ENCODE peak calls at places on chromosome 18, in six cellular contexts. One of them, this sample, is unnamed.

GRCh38 chr18:13185675-13186198 is 32.8 kb upstream of the LDLRAD4 start:
- DNase-seq in activated CD4-positive, alpha-beta T cell treated with anti-CD3 and anti-CD28 coated beads, Interleukin-2, amount 10 ng/mL, durations not matched to agents 7 days and 5 days: no peak
- DNase-seq in SJSA1: no peak
- DNase-seq in sigmoid colon: no peak
- DNase-seq in HEK293T: no peak
- DNase-seq in posterior cingulate gyrus: no peak
- DNase-seq in this sample: no peak

GRCh38 chr18:49819071-49819662 is 5.8 kb upstream of the ACAA2 start:
- DNase-seq in activated CD4-positive, alpha-beta T cell treated with anti-CD3 and anti-CD28 coated beads, Interleukin-2, amount 10 ng/mL, durations not matched to agents 7 days and 5 days: no peak
- DNase-seq in SJSA1: no peak
- DNase-seq in sigmoid colon: no peak
- DNase-seq in HEK293T: no peak
- DNase-seq in posterior cingulate gyrus: no peak
- DNase-seq in this sample: no peak

GRCh38 chr18:3747176-3747973 is 297.4 kb downstream of the TGIF1 start:
- DNase-seq in activated CD4-positive, alpha-beta T cell treated with anti-CD3 and anti-CD28 coated beads, Interleukin-2, amount 10 ng/mL, durations not matched to agents 7 days and 5 days: no peak
- DNase-seq in SJSA1: no peak
- DNase-seq in sigmoid colon: no peak
- DNase-seq in HEK293T: no peak
- DNase-seq in posterior cingulate gyrus: no peak
- DNase-seq in this sample: no peak

GRCh38 chr18:37537868-37538525 is 27.6 kb downstream of the CELF4 start:
- DNase-seq in activated CD4-positive, alpha-beta T cell treated with anti-CD3 and anti-CD28 coated beads, Interleukin-2, amount 10 ng/mL, durations not matched to agents 7 days and 5 days: peak
- DNase-seq in SJSA1: peak
- DNase-seq in sigmoid colon: peak
- DNase-seq in HEK293T: peak
- DNase-seq in posterior cingulate gyrus: peak
- DNase-seq in this sample: peak

GRCh38 chr18:55353806-55354205 is 234.2 kb downstream of the TCF4 start:
- DNase-seq in activated CD4-positive, alpha-beta T cell treated with anti-CD3 and anti-CD28 coated beads, Interleukin-2, amount 10 ng/mL, durations not matched to agents 7 days and 5 days: no peak
- DNase-seq in SJSA1: no peak
- DNase-seq in sigmoid colon: no peak
- DNase-seq in HEK293T: no peak
- DNase-seq in posterior cingulate gyrus: no peak
- DNase-seq in this sample: no peak

GRCh38 chr18:33034941-33035340 is 262.1 kb upstream of the KLHL14 start:
- DNase-seq in activated CD4-positive, alpha-beta T cell treated with anti-CD3 and anti-CD28 coated beads, Interleukin-2, amount 10 ng/mL, durations not matched to agents 7 days and 5 days: no peak
- DNase-seq in SJSA1: no peak
- DNase-seq in sigmoid colon: no peak
- DNase-seq in HEK293T: peak
- DNase-seq in posterior cingulate gyrus: no peak
- DNase-seq in this sample: no peak

GRCh38 chr18:50286391-50287027 is 983 bp downstream of the CXXC1 start:
- DNase-seq in activated CD4-positive, alpha-beta T cell treated with anti-CD3 and anti-CD28 coated beads, Interleukin-2, amount 10 ng/mL, durations not matched to agents 7 days and 5 days: no peak
- DNase-seq in SJSA1: peak
- DNase-seq in sigmoid colon: peak
- DNase-seq in HEK293T: no peak
- DNase-seq in posterior cingulate gyrus: no peak
- DNase-seq in this sample: peak

GRCh38 chr18:80232030-80232429 is 15.3 kb downstream of the PARD6G start:
- DNase-seq in activated CD4-positive, alpha-beta T cell treated with anti-CD3 and anti-CD28 coated beads, Interleukin-2, amount 10 ng/mL, durations not matched to agents 7 days and 5 days: no peak
- DNase-seq in SJSA1: no peak
- DNase-seq in sigmoid colon: peak
- DNase-seq in HEK293T: no peak
- DNase-seq in posterior cingulate gyrus: no peak
- DNase-seq in this sample: no peak

GRCh38 chr18:2610549-2610948 is 39.2 kb downstream of the NDC80 start:
- DNase-seq in activated CD4-positive, alpha-beta T cell treated with anti-CD3 and anti-CD28 coated beads, Interleukin-2, amount 10 ng/mL, durations not matched to agents 7 days and 5 days: no peak
- DNase-seq in SJSA1: no peak
- DNase-seq in sigmoid colon: no peak
- DNase-seq in HEK293T: no peak
- DNase-seq in posterior cingulate gyrus: no peak
- DNase-seq in this sample: no peak

GRCh38 chr18:54162431-54162830 is 62.0 kb downstream of the MBD2 start:
- DNase-seq in activated CD4-positive, alpha-beta T cell treated with anti-CD3 and anti-CD28 coated beads, Interleukin-2, amount 10 ng/mL, durations not matched to agents 7 days and 5 days: no peak
- DNase-seq in SJSA1: peak
- DNase-seq in sigmoid colon: no peak
- DNase-seq in HEK293T: no peak
- DNase-seq in posterior cingulate gyrus: no peak
- DNase-seq in this sample: no peak

GRCh38 chr18:58135806-58136331 is 91.8 kb downstream of the NEDD4L start:
- DNase-seq in activated CD4-positive, alpha-beta T cell treated with anti-CD3 and anti-CD28 coated beads, Interleukin-2, amount 10 ng/mL, durations not matched to agents 7 days and 5 days: peak
- DNase-seq in SJSA1: peak
- DNase-seq in sigmoid colon: no peak
- DNase-seq in HEK293T: peak
- DNase-seq in posterior cingulate gyrus: peak
- DNase-seq in this sample: no peak

GRCh38 chr18:22613788-22614187 is 196.1 kb upstream of the CTAGE1 start:
- DNase-seq in activated CD4-positive, alpha-beta T cell treated with anti-CD3 and anti-CD28 coated beads, Interleukin-2, amount 10 ng/mL, durations not matched to agents 7 days and 5 days: no peak
- DNase-seq in SJSA1: no peak
- DNase-seq in sigmoid colon: no peak
- DNase-seq in HEK293T: no peak
- DNase-seq in posterior cingulate gyrus: no peak
- DNase-seq in this sample: no peak

GRCh38 chr18:48767090-48767670 is 183.6 kb downstream of the SMAD7 start:
- DNase-seq in activated CD4-positive, alpha-beta T cell treated with anti-CD3 and anti-CD28 coated beads, Interleukin-2, amount 10 ng/mL, durations not matched to agents 7 days and 5 days: no peak
- DNase-seq in SJSA1: no peak
- DNase-seq in sigmoid colon: no peak
- DNase-seq in HEK293T: no peak
- DNase-seq in posterior cingulate gyrus: no peak
- DNase-seq in this sample: no peak

GRCh38 chr18:63224574-63224973 is 95.0 kb downstream of the BCL2 start:
- DNase-seq in activated CD4-positive, alpha-beta T cell treated with anti-CD3 and anti-CD28 coated beads, Interleukin-2, amount 10 ng/mL, durations not matched to agents 7 days and 5 days: no peak
- DNase-seq in SJSA1: no peak
- DNase-seq in sigmoid colon: no peak
- DNase-seq in HEK293T: no peak
- DNase-seq in posterior cingulate gyrus: no peak
- DNase-seq in this sample: no peak

GRCh38 chr18:160831-161570 is 2.6 kb downstream of the USP14 start:
- DNase-seq in activated CD4-positive, alpha-beta T cell treated with anti-CD3 and anti-CD28 coated beads, Interleukin-2, amount 10 ng/mL, durations not matched to agents 7 days and 5 days: no peak
- DNase-seq in SJSA1: no peak
- DNase-seq in sigmoid colon: no peak
- DNase-seq in HEK293T: no peak
- DNase-seq in posterior cingulate gyrus: no peak
- DNase-seq in this sample: no peak

GRCh38 chr18:55179460-55180195 is 220.4 kb upstream of the CCDC68 start:
- DNase-seq in activated CD4-positive, alpha-beta T cell treated with anti-CD3 and anti-CD28 coated beads, Interleukin-2, amount 10 ng/mL, durations not matched to agents 7 days and 5 days: no peak
- DNase-seq in SJSA1: no peak
- DNase-seq in sigmoid colon: no peak
- DNase-seq in HEK293T: no peak
- DNase-seq in posterior cingulate gyrus: no peak
- DNase-seq in this sample: no peak

This sample was measured in upper lobe of right lung.